ENCODE peak calls at places on chromosomes 12 and 14, in six cellular contexts. Y is nucleus accumbens, E is Ammon's horn, D is Panc1, B is HFFc6, A is mucosa of gallbladder. L is an unnamed sample.

GRCh38 chr12:96752211-96752610 is 154.8 kb upstream of the NEDD1 start:
- DNase-seq in Y (no peak), E (no peak), D (no peak), B (no peak), A (no peak), L (no peak)

GRCh38 chr14:52129733-52130132 is 60.9 kb upstream of the NID2 start:
- DNase-seq in Y (no peak), E (no peak), D (no peak), B (no peak), A (peak), L (no peak)

GRCh38 chr12:113798552-113798951 is 167.6 kb downstream of the RBM19 start:
- DNase-seq in Y (no peak), E (no peak), D (no peak), B (no peak), A (no peak), L (no peak)

GRCh38 chr12:10291030-10291429 is 16.6 kb upstream of the KLRD1 start:
- DNase-seq in Y (no peak), E (no peak), D (no peak), B (no peak), A (no peak), L (no peak)

GRCh38 chr14:50038398-50039119 is 77.8 kb downstream of the VCPKMT start:
- DNase-seq in Y (no peak), E (peak), D (peak), B (peak), A (no peak), L (no peak)

GRCh38 chr14:91570021-91570420 is 59.9 kb upstream of the PPP4R3A start:
- DNase-seq in Y (no peak), E (no peak), D (no peak), B (no peak), A (no peak), L (no peak)

GRCh38 chr12:77064891-77065360 is 443 bp downstream of the E2F7 start:
- DNase-seq in Y (no peak), E (no peak), D (no peak), B (no peak), A (no peak), L (no peak)

GRCh38 chr14:64303471-64303917 is 9.3 kb upstream of the ESR2 start:
- DNase-seq in Y (no peak), E (peak), D (peak), B (peak), A (no peak), L (peak)

GRCh38 chr14:47536341-47536740 is 139.1 kb downstream of the MDGA2 start:
- DNase-seq in Y (no peak), E (no peak), D (no peak), B (no peak), A (no peak), L (no peak)

L was measured in midbrain.